ENCODE peak calls at places on chromosomes 3 and 15, in nine cellular contexts. Q is sigmoid colon, K is esophagus squamous epithelium, J is adrenal gland, B is tibial nerve, E is body of pancreas, W is endothelial cell of umbilical vein, V is IMR-90, X is heart left ventricle. M is an unnamed sample. For H3K4me1, the result is how much of the 10 kb centered on the place peaks cover.

GRCh38 chr3:195910499-195910845 is 2.1 kb upstream of the TNK2 start:
- DNase-seq in B (no peak), X (no peak), J (no peak), K (no peak), E (no peak), W (no peak), Q (peak), V (no peak), M (peak)

GRCh38 chr3:8589880-8590556 is 54.6 kb downstream of the SSUH2 start:
- DNase-seq in B (no peak), W (no peak), V (peak), J (no peak), E (no peak), K (no peak), Q (no peak), X (no peak), M (no peak)

GRCh38 chr3:7874116-7874515 is 627.5 kb upstream of the LMCD1 start:
- DNase-seq in W (peak), J (no peak), K (no peak), V (no peak), E (no peak), B (no peak), X (no peak), Q (no peak), M (no peak)

GRCh38 chr3:46318207-46318606 is 35.7 kb upstream of the CCR2 start:
- DNase-seq in V (no peak), X (no peak), W (no peak), Q (no peak), E (no peak), B (no peak), K (no peak), J (no peak), M (no peak)

GRCh38 chr15:68205949-68206539 is 912 bp upstream of the CALML4 start:
- DNase-seq in V (no peak), B (peak), W (peak), Q (peak), E (no peak), J (peak), X (peak), K (no peak), M (peak)

GRCh38 chr3:46337911-46338310 is 16.0 kb upstream of the CCR2 start:
- DNase-seq in Q (no peak), V (no peak), W (no peak), J (no peak), K (no peak), X (no peak), E (no peak), B (no peak), M (no peak)

GRCh38 chr3:111851511-111851954 is 7.5 kb upstream of the PHLDB2 start:
- DNase-seq in K (no peak), J (no peak), X (peak), E (no peak), V (peak), W (peak), Q (no peak), B (no peak), M (no peak)

GRCh38 chr3:41681479-41681878 is 280.4 kb downstream of the ULK4 start:
- DNase-seq in E (no peak), V (peak), Q (no peak), B (no peak), K (no peak), W (no peak), X (no peak), J (peak), M (no peak)

GRCh38 chr15:51982013-51982769 is 10.6 kb upstream of the LEO1 start:
- DNase-seq in K (no peak), J (peak), X (no peak), W (peak), Q (no peak), V (peak), B (peak), E (no peak), M (no peak)

GRCh38 chr3:19364150-19364549 is 215.8 kb downstream of the KCNH8 start:
- DNase-seq in B (no peak), K (no peak), J (peak), V (no peak), X (no peak), E (peak), W (no peak), Q (no peak), M (no peak)

GRCh38 chr3:19357947-19358346 is 209.6 kb downstream of the KCNH8 start:
- DNase-seq in B (no peak), W (no peak), Q (no peak), E (no peak), K (no peak), X (no peak), J (no peak), V (no peak), M (no peak)

GRCh38 chr3:19365471-19365870 is 217.2 kb downstream of the KCNH8 start:
- DNase-seq in Q (no peak), K (no peak), J (no peak), V (no peak), B (no peak), E (no peak), W (no peak), X (no peak), M (no peak)

DNA sequence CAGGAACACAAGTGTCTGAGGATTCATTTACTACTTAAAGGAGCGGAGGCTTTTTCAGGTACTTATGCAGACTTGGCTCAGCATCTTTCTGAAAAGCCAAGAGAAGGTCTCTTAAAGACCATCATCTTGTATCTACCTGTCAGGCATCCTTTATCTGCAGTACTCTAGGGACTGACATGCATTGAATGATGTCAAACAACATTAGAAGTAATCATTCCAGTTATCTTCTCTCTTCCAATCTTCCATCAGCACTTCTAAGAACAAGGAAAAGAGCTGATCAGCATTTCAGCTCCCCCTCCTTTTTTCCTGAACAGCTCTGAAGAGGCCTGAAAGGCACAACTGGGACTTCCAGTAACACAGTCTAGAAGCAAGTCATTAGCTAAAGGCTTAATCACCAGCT is 214.8 kb downstream of the KCNH8 start:
- DNase-seq in K (no peak), J (no peak), B (no peak), V (no peak), Q (no peak), W (no peak), X (no peak), E (no peak), M (no peak)
- H3K4me1 ChIP-seq in K (under half), J (under half), B (under half), V (under half), Q (under half), W (under half), X (under half), E (under half), M (under half)

DNA sequence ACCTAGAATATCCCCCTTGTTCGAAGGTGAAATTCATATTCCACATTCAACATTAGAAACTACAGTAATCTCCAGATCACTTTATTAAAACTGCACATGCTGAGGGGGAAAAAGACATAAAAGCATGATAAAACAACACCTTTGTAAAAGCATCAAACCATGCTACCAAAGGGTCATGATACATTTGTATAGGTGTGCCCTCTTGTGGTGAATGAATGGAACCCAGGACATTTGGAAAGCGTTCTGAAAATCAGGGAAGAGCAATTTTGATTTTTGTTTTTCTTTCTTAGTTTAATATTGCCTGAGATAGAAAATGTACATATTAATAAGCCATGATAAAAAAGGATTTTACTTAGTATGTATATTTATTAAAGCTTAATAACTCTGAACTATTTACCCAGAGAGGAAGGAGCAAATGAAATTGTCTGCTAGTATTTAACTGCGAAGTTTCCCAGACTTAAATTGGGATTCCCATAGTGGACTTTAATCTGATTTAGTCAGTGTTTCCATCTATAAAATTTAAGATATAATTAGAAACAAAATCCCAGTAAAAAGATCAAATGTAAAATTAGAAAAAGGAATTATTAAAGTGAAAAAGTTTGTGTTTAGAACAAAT is 105.8 kb upstream of the ARL6 start:
- DNase-seq in X (no peak), Q (no peak), J (peak), V (peak), K (no peak), E (no peak), B (no peak), W (peak), M (no peak)
- TF ChIP-seq CTCF in X (no peak), Q (peak), J (peak), V (peak), K (peak), E (peak), B (no peak), W (peak), M (no peak)

GRCh38 chr3:172140499-172141391 is 101.4 kb downstream of the FNDC3B start:
- DNase-seq in E (peak), X (peak), V (peak), K (no peak), Q (peak), W (peak), B (peak), J (peak), M (peak)
- TF ChIP-seq POLR2A in E (no peak), X (no peak), V (no peak), K (no peak), Q (no peak), W (peak), B (no peak), J (peak), M (peak)

GRCh38 chr3:143831208-143831607 is 17.1 kb downstream of the SLC9A9 start:
- DNase-seq in Q (no peak), X (no peak), E (no peak), B (no peak), V (peak), W (peak), K (no peak), J (no peak), M (no peak)
- H3K4me1 ChIP-seq in Q (half or more), X (under half), E (under half), B (under half), V (under half), W (under half), K (under half), J (under half), M (under half)

DNA sequence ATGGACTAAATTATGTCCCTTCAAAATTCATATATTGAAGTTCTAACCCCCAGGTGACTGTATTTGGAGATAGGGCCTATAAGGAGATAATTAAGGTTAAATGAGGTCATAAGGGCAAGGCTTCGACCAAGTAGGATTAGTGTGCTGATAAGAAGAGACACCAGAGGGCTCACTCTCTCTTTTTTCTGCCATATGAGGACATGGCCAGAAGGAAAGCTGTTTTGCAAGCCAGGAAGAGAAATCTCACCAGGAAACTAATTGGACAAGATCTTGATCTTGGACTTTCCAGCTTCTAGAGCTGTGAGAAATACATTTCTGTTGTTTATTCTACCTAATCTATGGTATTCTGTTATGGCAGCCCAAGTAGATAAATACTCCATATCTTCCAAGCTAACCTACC is 503.6 kb upstream of the NAALADL2 start:
- DNase-seq in B (no peak), E (no peak), K (no peak), W (peak), X (no peak), V (peak), Q (no peak), J (no peak), M (no peak)
- TF ChIP-seq CTCF in B (no peak), E (no peak), K (peak), W (no peak), X (no peak), V (no peak), Q (no peak), J (no peak), M (no peak)

DNA sequence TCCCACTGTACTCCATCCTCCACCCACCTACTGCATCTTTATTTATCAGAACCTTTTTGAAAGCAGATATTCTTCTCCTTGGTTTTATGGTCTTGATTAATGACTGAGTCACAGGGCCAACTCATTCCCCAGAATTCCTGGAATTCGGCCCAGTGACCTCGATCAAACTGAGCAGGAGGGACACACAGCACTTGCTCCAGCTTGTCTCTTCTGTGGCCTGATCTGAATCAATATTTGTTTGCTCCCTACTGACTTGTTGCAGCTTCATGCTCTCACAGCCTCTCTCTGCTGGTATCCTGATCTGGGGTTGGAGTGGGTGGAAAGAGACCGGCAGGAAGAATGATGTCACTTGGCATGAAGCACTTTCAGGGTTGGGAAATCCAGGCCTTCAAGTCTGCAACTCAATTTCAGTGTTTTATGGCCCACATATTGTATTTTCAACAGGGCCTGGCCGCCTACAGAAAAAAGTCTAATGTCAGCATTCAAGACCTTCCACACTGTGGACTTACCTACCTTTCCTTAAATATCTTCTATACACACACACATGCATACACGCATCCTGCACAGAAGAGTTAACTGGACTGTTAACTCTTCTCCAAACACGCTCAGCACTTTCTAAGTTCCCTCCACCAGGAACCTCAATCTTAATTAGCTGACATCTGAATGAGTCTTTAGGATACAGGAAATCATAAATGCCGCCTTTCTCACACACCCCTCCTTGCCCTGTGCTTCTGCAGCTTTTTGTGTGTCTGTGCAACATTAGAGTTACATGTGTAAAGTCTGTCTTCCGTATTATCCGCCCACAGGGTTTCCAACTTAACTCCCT is 4.6 kb downstream of the ANXA2 start:
- DNase-seq in E (peak), X (peak), J (peak), Q (peak), B (peak), V (peak), W (peak), K (peak), M (peak)
- TF ChIP-seq POLR2A in E (no peak), X (no peak), J (peak), Q (no peak), B (no peak), V (peak), W (peak), K (peak), M (no peak)

M was measured in gastrocnemius medialis.